ENCODE peak calls at places on chromosomes 5 and 9, in nine cellular contexts. R, W, H, Y, T, P, U, V and D are unnamed samples.
A peak's percentile ranks its signal among the peaks of the same experiment; 100 is the strongest.

GRCh38 chr9:86324308-86324707 is 29.9 kb downstream of the TUT7 start:
- DNase-seq in U (peak; percentile 50), R (no peak), T (no peak), W (peak; percentile 64), H (no peak), Y (peak; percentile 75), P (no peak), V (no peak), D (no peak)

GRCh38 chr5:154850255-154851062 is at the start of gene FAXDC2:
- DNase-seq in R (peak; percentile 89), Y (peak; percentile 88), T (peak; percentile 53), V (peak; percentile 51), H (peak; percentile 79), P (peak; percentile 68), U (peak; percentile 82), W (peak; percentile 86), D (no peak)

GRCh38 chr9:77210116-77210515 is 32.8 kb downstream of the VPS13A start:
- DNase-seq in U (peak; percentile 25), Y (peak; percentile 13), W (peak; percentile 47), H (no peak), R (peak; percentile 60), T (no peak), P (no peak), V (no peak), D (no peak)

GRCh38 chr5:172418847-172419810 is 35.2 kb downstream of the SH3PXD2B start:
- DNase-seq in W (no peak), Y (no peak), T (peak; percentile 70), V (peak; percentile 40), R (no peak), H (peak; percentile 30), U (no peak), P (no peak), D (no peak)

GRCh38 chr9:104993291-104993963 is 65.5 kb upstream of the ABCA1 start:
- DNase-seq in H (peak; percentile 84), W (peak; percentile 91), R (peak; percentile 95), P (peak; percentile 80), T (no peak), V (no peak), U (peak; percentile 90), Y (peak; percentile 86), D (no peak)

GRCh38 chr9:127876764-127877562 is 512 bp downstream of the AK1 start:
- DNase-seq in Y (no peak), P (peak; percentile 61), V (no peak), U (no peak), R (no peak), T (peak; percentile 60), W (no peak), H (no peak), D (no peak)

GRCh38 chr5:73490088-73490487 is 8.2 kb upstream of the BTF3 start:
- DNase-seq in H (no peak), R (no peak), P (no peak), Y (no peak), W (no peak), U (no peak), V (no peak), T (no peak), D (no peak)

GRCh38 chr9:21559402-21560280 is 77.5 kb upstream of the IFNE start:
- DNase-seq in Y (peak; percentile 55), W (peak; percentile 88), P (peak; percentile 79), V (peak; percentile 85), T (peak; percentile 56), R (peak; percentile 83), H (peak; percentile 87), U (peak; percentile 81), D (no peak)

GRCh38 chr5:32707394-32707997 is 3.6 kb upstream of the NPR3 start:
- DNase-seq in U (no peak), R (peak; percentile 74), W (peak; percentile 34), P (no peak), T (peak; percentile 43), Y (peak; percentile 56), V (no peak), H (peak; percentile 40), D (peak; percentile 36)

GRCh38 chr9:6788175-6789016 is 30.6 kb downstream of the KDM4C start:
- DNase-seq in U (peak; percentile 49), Y (peak; percentile 58), P (no peak), V (peak; percentile 31), R (no peak), W (peak; percentile 61), H (peak; percentile 57), T (no peak), D (no peak)

DNA sequence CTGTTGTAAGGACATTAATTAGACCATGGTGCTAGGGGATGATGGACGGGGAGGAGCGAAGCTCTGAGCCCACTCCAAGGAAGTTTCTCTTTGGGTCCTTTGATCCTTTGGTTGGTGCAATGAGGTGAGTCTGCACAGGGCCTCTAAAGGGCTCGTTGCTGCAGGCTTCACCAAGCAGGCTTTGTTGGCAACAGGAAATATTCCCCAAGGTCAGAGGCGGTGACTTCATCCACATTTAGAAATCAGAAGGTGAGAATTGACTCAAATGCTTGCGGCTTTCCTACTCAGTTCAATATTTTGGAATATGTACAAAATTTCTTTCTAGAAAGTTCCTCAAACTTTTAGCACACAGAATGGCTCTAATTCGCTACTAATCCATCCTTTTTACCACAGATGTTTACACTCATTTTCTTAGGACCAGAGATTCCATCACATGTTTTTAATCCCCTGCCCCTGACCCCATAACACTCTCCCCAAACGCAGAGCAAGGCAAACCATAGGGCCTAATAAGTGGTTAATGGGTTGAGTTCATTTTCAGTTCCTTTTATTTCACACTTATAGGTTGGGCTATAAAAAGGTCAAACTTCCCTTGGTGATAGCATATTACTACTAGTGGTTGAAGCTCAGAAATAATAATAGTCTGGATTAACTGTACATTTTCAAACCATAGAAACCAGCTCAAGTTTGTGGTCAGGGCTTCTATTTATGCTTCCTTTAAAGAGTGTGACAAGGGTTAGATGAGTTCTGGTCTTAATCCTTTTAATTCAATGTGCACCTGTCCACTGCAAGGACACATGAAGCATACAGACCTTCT is 37.3 kb upstream of the TMEM252 start:
- DNase-seq in R (no peak), Y (no peak), H (no peak), U (no peak), P (no peak), V (no peak), W (no peak), T (no peak), D (peak; percentile 82)
- H2AFZ ChIP-seq in R (peak overlapping the region; percentile 63), Y (no peak overlapping the region), H (no peak overlapping the region), U (no peak overlapping the region), P (no peak overlapping the region), V (no peak overlapping the region), W (no peak overlapping the region), T (no peak overlapping the region), D (peak overlapping the region; percentile 75)

DNA sequence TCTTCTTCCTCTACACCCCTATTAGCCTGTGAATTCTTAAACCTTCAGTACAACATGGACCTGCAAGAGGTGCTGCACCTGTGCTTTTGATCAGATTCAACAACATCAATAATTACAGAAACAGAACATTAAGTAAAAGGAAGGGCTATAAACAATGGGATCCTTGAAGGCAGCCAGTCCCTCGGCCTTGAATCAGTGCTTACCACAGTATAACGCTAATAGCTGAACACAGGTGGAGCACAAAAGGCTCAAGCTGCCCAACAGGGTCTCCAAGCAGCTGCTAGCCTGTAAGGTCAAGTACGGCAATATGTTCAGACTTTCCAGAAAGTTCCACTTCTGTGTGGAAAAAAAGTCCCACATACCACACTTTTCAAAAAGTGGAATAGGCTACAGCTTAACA is 61.9 kb upstream of the ITGA1 start:
- DNase-seq in U (no peak), Y (no peak), P (no peak), V (no peak), H (no peak), W (peak; percentile 9), R (no peak), T (no peak), D (no peak)
- H3K4me2 ChIP-seq in U (peak overlapping the region; percentile 38), Y (no peak overlapping the region), P (no peak overlapping the region), V (peak overlapping the region; percentile 53), H (peak overlapping the region; percentile 35), W (no peak overlapping the region), R (no peak overlapping the region), T (no peak overlapping the region), D (no peak overlapping the region)

GRCh38 chr9:122218070-122218884 is 10.5 kb downstream of the LHX6 start:
- DNase-seq in U (no peak), T (no peak), H (no peak), W (no peak), V (no peak), Y (no peak), P (no peak), R (peak; percentile 42), D (no peak)

GRCh38 chr9:122216798-122217418 is 11.8 kb downstream of the LHX6 start:
- DNase-seq in V (no peak), T (no peak), W (no peak), R (peak; percentile 59), U (no peak), Y (no peak), P (peak; percentile 66), H (no peak), D (no peak)

GRCh38 chr9:122218885-122219855 is 9.6 kb downstream of the LHX6 start:
- DNase-seq in U (no peak), W (no peak), R (peak; percentile 69), V (no peak), H (no peak), P (peak; percentile 75), Y (peak; percentile 26), T (peak; percentile 56), D (no peak)

GRCh38 chr9:122216138-122216797 is 12.5 kb downstream of the LHX6 start:
- DNase-seq in T (peak; percentile 7), Y (no peak), H (no peak), P (no peak), U (no peak), W (no peak), R (peak; percentile 66), V (no peak), D (no peak)

DNA sequence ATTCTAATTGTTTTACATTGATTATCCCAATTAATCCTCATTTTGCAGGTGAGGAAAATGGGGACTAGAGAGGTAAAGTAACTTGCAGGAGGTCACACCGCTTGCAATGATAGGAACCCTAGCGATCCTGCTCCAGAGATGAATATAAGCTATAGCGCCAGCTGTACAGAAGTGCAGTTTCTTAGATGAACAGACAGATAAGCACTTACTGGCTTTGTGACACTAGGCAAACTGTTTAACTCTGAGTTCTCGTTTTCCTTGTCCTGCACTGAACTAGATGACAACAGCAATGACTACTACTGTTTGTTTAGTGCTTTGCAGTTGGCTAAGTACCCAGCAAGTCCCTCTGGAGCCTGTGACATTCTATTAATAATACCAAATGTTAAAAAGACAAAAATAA is 11.1 kb downstream of the LHX6 start:
- DNase-seq in R (no peak), Y (no peak), P (no peak), V (no peak), H (no peak), T (no peak), U (no peak), W (no peak), D (no peak)
- H4K20me1 ChIP-seq in R (peaks cover 5% of the 10 kb centered on the region), Y (peaks cover 15% of the 10 kb centered on the region), P (peaks cover 12% of the 10 kb centered on the region), V (no peaks in the 10 kb centered on the region), H (no peaks in the 10 kb centered on the region), T (no peaks in the 10 kb centered on the region), U (peaks cover 27% of the 10 kb centered on the region), W (no peaks in the 10 kb centered on the region), D (no peaks in the 10 kb centered on the region)

DNA sequence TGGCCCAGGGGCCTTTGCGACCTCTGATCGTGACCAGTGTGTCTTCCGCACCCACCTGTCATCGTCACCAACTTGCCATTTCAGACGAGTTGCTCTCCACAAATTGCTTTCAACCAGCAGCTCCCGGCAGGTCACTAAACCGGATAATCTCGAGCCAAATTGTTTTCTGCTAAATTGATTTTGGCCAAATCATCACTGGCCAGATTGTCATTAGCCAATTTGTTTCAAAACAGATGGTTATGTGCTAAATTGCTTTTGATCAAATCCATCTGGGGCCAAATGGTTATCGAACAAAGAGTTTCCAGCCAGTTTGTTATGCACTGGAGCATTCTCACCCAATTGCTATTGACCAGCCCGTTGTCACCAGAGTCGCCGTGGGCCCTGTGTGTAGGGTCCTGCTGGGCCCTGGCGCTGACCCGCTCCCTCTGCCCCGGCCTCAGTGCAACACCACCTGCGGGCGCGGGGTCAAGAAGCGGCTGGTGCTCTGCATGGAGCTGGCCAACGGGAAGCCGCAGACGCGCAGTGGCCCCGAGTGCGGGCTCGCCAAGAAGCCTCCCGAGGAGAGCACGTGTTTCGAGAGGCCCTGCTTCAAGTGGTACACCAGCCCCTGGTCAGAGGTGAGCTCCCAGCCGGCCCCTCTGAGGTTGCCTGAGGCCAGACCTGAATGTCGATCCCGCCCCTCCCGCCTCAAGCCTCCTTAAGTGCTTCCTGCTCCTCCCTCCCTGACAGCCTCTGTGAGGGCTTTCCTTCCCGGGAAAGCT is 35.6 kb downstream of the ADAMTSL2 start:
- DNase-seq in Y (no peak), W (no peak), U (no peak), R (peak; percentile 31), H (no peak), T (peak; percentile 65), V (no peak), P (no peak), D (no peak)
- H2AFZ ChIP-seq in Y (no peak overlapping the region), W (no peak overlapping the region), U (no peak overlapping the region), R (peak overlapping the region; percentile 59), H (no peak overlapping the region), T (no peak overlapping the region), V (no peak overlapping the region), P (no peak overlapping the region), D (no peak overlapping the region)